ENCODE peak calls at places on chromosome 4, in four cellular contexts. N is T-helper 17 cell, F is GM20000, Q is cardiac muscle cell. X is an unnamed sample.
A peak's percentile ranks its signal among the peaks of the same experiment; 100 is the strongest.

GRCh38 chr4:1198070-1198844 is 25.9 kb upstream of the SPON2 start:
- DNase-seq in N (no peak), F (no peak), Q (no peak), X (no peak)

GRCh38 chr4:45910511-45910910 is 213.3 kb downstream of the GABRG1 start:
- DNase-seq in N (no peak), F (no peak), Q (no peak), X (no peak)

GRCh38 chr4:128424524-128425195 is 137.0 kb upstream of the PGRMC2 start:
- DNase-seq in N (no peak), F (no peak), Q (peak; percentile 86), X (no peak)

GRCh38 chr4:112550728-112551127 is 34.7 kb upstream of the NEUROG2 start:
- DNase-seq in N (no peak), F (no peak), Q (peak; percentile 30), X (no peak)

GRCh38 chr4:108377021-108377420 is 208.3 kb upstream of the LEF1 start:
- DNase-seq in N (no peak), F (no peak), Q (no peak), X (no peak)

GRCh38 chr4:40455340-40455902 is 120.3 kb downstream of the CHRNA9 start:
- DNase-seq in N (no peak), F (no peak), Q (peak; percentile 47), X (no peak)

GRCh38 chr4:150348079-150348478 is 233.9 kb upstream of the MAB21L2 start:
- DNase-seq in N (no peak), F (no peak), Q (peak; percentile 47), X (no peak)

GRCh38 chr4:38917481-38918025 is 49.9 kb downstream of the FAM114A1 start:
- DNase-seq in N (no peak), F (no peak), Q (no peak), X (no peak)

GRCh38 chr4:165493359-165493758 is 114.6 kb downstream of the CPE start:
- DNase-seq in N (peak; percentile 29), F (peak; percentile 57), Q (peak; percentile 88), X (peak; percentile 45)

GRCh38 chr4:69874507-69874906 is 14.6 kb upstream of the SULT1E1 start:
- DNase-seq in N (no peak), F (no peak), Q (no peak), X (no peak)

GRCh38 chr4:26213317-26213716 is 107.5 kb upstream of the RBPJ start:
- DNase-seq in N (no peak), F (no peak), Q (no peak), X (no peak)

GRCh38 chr4:141246243-141246642 is 25.5 kb downstream of the ZNF330 start:
- DNase-seq in N (no peak), F (no peak), Q (peak; percentile 83), X (no peak)

GRCh38 chr4:124253080-124253479 is 459.5 kb downstream of the ANKRD50 start:
- DNase-seq in N (no peak), F (no peak), Q (no peak), X (no peak)

GRCh38 chr4:56958111-56958517 is 19.3 kb downstream of the NOA1 start:
- DNase-seq in N (no peak), F (no peak), Q (peak; percentile 99), X (peak; percentile 75)

GRCh38 chr4:126451237-126451885 is 1136.6 kb downstream of the FAT4 start:
- DNase-seq in N (no peak), F (no peak), Q (no peak), X (no peak)

GRCh38 chr4:185700048-185700447 is 111.9 kb downstream of the SORBS2 start:
- DNase-seq in N (no peak), F (no peak), Q (no peak), X (no peak)

GRCh38 chr4:118344801-118345200 is 8.0 kb downstream of the PRSS12 start:
- DNase-seq in N (no peak), F (no peak), Q (no peak), X (no peak)

GRCh38 chr4:89158884-89159503 is 47.7 kb downstream of the TIGD2 start:
- DNase-seq in N (no peak), F (peak; percentile 23), Q (peak; percentile 71), X (peak; percentile 70)

GRCh38 chr4:41573458-41574129 is 35.6 kb downstream of the LIMCH1 start:
- DNase-seq in N (no peak), F (no peak), Q (no peak), X (no peak)

GRCh38 chr4:127309360-127310095 is 323.2 kb upstream of the INTU start:
- DNase-seq in N (no peak), F (no peak), Q (no peak), X (no peak)

GRCh38 chr4:181637186-181638105 is 605.8 kb upstream of the TENM3 start:
- DNase-seq in N (no peak), F (no peak), Q (no peak), X (no peak)